ENCODE peak calls at places on chromosomes 6 and 20, in seven cellular contexts. Z is sigmoid colon, J is astrocyte of the cerebellum, E is tibial artery, S is thyroid gland, X is lower leg skin, G is colonic mucosa. N is an unnamed sample.

GRCh38 chr6:147192278-147192911 is 11.8 kb upstream of the STXBP5 start:
- DNase-seq in Z (no peak), J (no peak), E (no peak), S (no peak), X (no peak), G (no peak), N (no peak)

GRCh38 chr6:87183687-87184086 is 28.3 kb downstream of the ZNF292 start:
- DNase-seq in Z (no peak), J (peak), E (no peak), S (no peak), X (no peak), G (no peak), N (no peak)

GRCh38 chr20:53245581-53245980 is 273.4 kb downstream of the TSHZ2 start:
- DNase-seq in Z (no peak), J (no peak), E (no peak), S (no peak), X (no peak), G (no peak), N (no peak)

GRCh38 chr6:30556714-30556963 is 350 bp upstream of the GNL1 start:
- DNase-seq in Z (peak), J (no peak), E (peak), S (peak), X (no peak), G (peak), N (peak)

GRCh38 chr6:136129365-136129764 is 120.7 kb downstream of the MTFR2 start:
- DNase-seq in Z (no peak), J (no peak), E (peak), S (no peak), X (no peak), G (no peak), N (no peak)

GRCh38 chr6:166633732-166634535 is 6.9 kb upstream of the RPS6KA2 start:
- DNase-seq in Z (no peak), J (no peak), E (peak), S (no peak), X (peak), G (no peak), N (no peak)

GRCh38 chr20:32463642-32464400 is 105.7 kb downstream of the ASXL1 start:
- DNase-seq in Z (peak), J (no peak), E (no peak), S (no peak), X (no peak), G (peak), N (no peak)

GRCh38 chr6:130466052-130466743 is 100.4 kb downstream of the TMEM200A start:
- DNase-seq in Z (no peak), J (no peak), E (no peak), S (no peak), X (no peak), G (no peak), N (no peak)

GRCh38 chr6:128097019-128097418 is 196.2 kb upstream of the THEMIS start:
- DNase-seq in Z (no peak), J (no peak), E (no peak), S (no peak), X (no peak), G (no peak), N (no peak)

DNA sequence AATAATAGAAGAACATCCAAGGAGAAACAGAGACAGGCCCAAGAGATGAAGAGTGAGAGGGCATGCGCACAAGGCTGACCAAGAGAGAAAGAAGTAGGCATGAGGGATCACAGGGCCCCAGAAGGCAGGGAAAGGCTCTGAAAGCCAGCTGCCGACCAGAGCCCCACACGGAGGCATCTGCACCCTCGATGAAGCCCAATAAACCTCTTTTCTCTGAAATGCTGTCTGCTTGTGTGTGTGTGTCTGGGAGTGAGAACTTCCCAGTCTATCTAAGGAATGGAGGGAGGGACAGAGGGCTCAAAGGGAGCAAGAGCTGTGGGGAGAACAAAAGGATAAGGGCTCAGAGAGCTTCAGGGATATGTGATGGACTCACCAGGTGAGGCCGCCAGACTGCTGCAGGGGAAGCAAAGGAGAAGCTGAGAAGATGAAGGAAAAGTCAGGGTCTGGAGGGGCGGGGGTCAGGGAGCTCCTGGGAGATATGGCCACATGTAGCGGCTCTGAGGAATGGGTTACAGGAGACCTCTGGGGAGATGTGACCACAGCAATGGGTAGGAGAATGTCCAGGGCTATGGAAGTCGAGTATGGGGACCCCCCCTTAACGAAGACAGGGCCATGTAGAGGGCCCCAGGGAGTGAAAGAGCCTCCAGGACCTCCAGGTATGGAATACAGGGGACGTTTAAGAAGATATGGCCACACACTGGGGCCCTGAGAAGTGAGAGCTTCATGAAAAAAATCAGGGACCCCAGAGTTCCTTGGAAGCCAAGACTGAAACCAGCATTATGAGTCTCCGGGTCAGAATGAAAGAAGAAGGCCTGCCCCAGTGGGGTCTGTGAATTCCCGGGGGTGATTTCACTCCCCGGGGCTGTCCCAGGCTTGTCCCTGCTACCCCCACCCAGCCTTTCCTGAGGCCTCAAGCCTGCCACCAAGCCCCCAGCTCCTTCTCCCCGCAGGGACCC is 981 bp upstream of the TNF start:
- DNase-seq in Z (no peak), J (no peak), E (no peak), S (no peak), X (no peak), G (no peak), N (no peak)
- TF ChIP-seq CTCF in Z (no peak), J (no peak), E (no peak), S (no peak), X (no peak), G (no peak), N (no peak)

GRCh38 chr6:155314773-155315515 is 660 bp upstream of the TFB1M start:
- DNase-seq in Z (peak), J (peak), E (peak), S (peak), X (peak), G (no peak), N (no peak)

GRCh38 chr6:155315516-155315871 is 1.2 kb upstream of the TFB1M start:
- DNase-seq in Z (no peak), J (no peak), E (no peak), S (no peak), X (no peak), G (no peak), N (no peak)

GRCh38 chr6:155319902-155320301 is 5.6 kb upstream of the TFB1M start:
- DNase-seq in Z (no peak), J (no peak), E (no peak), S (no peak), X (no peak), G (no peak), N (no peak)

GRCh38 chr6:155316419-155316818 is 2.1 kb upstream of the TFB1M start:
- DNase-seq in Z (no peak), J (no peak), E (no peak), S (no peak), X (no peak), G (no peak), N (no peak)

DNA sequence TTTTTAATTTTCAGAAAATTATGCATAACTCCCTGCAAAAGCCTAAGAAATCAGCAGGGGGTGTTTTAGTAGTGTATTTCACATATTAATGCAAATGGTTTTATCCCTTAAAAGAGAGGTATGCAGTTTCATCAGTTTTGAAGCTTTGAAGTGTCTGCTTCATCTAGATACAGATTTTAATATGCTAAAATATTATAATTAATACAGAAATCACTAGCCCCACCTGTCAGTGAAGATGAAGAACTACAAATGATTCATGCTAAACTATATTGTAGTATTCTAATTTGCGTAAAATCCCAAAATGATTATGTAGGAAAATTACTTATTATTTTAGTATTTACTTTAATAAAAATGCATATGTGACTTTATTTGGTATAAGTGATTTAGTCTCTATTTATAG is 2.9 kb upstream of the TFB1M start:
- DNase-seq in Z (no peak), J (no peak), E (no peak), S (no peak), X (no peak), G (no peak), N (no peak)
- TF ChIP-seq CTCF in Z (no peak), J (no peak), E (no peak), S (no peak), X (no peak), G (no peak), N (peak)

GRCh38 chr6:12578751-12579150 is 137.8 kb upstream of the PHACTR1 start:
- DNase-seq in Z (no peak), J (no peak), E (no peak), S (no peak), X (no peak), G (no peak), N (no peak)

GRCh38 chr6:12576389-12576788 is 140.2 kb upstream of the PHACTR1 start:
- DNase-seq in Z (no peak), J (peak), E (no peak), S (no peak), X (no peak), G (no peak), N (no peak)

GRCh38 chr6:12577124-12577845 is 139.3 kb upstream of the PHACTR1 start:
- DNase-seq in Z (no peak), J (peak), E (no peak), S (no peak), X (no peak), G (no peak), N (no peak)

GRCh38 chr6:12580296-12580695 is 136.3 kb upstream of the PHACTR1 start:
- DNase-seq in Z (no peak), J (no peak), E (no peak), S (no peak), X (no peak), G (no peak), N (no peak)

DNA sequence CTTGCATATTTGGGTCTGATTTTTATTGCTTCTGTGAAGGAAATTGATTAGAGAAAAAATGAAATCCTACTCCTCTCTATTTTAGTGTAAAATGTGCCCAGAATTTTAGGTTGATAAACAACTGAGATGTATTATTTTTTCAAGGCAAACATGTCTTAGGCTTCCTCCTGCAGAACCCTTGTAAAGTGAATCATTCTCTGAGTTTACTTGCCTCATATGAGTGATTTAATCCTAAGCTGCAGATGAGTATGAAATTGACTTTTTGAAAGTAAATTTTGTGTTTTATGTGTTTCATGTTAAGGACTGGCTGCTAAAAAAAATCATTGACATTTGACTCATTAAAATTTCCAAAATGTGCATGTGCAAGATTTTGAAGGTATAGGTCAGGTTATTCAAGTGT is 138.5 kb upstream of the PHACTR1 start:
- DNase-seq in Z (no peak), J (no peak), E (no peak), S (no peak), X (no peak), G (no peak), N (no peak)
- TF ChIP-seq CTCF in Z (no peak), J (no peak), E (no peak), S (no peak), X (no peak), G (no peak), N (no peak)

GRCh38 chr6:79647756-79648155 is 16.6 kb downstream of the SH3BGRL2 start:
- DNase-seq in Z (no peak), J (no peak), E (no peak), S (no peak), X (no peak), G (no peak), N (no peak)

GRCh38 chr6:79649016-79649415 is 17.9 kb downstream of the SH3BGRL2 start:
- DNase-seq in Z (no peak), J (no peak), E (no peak), S (no peak), X (no peak), G (no peak), N (no peak)

GRCh38 chr6:79648315-79648714 is 17.2 kb downstream of the SH3BGRL2 start:
- DNase-seq in Z (no peak), J (no peak), E (no peak), S (no peak), X (no peak), G (peak), N (no peak)

GRCh38 chr6:79650943-79651342 is 19.8 kb downstream of the SH3BGRL2 start:
- DNase-seq in Z (no peak), J (no peak), E (no peak), S (no peak), X (no peak), G (no peak), N (no peak)

GRCh38 chr6:79646006-79646405 is 14.9 kb downstream of the SH3BGRL2 start:
- DNase-seq in Z (no peak), J (no peak), E (no peak), S (no peak), X (no peak), G (no peak), N (peak)
- TF ChIP-seq CTCF in Z (no peak), J (no peak), E (no peak), S (no peak), X (no peak), G (no peak), N (peak)

DNA sequence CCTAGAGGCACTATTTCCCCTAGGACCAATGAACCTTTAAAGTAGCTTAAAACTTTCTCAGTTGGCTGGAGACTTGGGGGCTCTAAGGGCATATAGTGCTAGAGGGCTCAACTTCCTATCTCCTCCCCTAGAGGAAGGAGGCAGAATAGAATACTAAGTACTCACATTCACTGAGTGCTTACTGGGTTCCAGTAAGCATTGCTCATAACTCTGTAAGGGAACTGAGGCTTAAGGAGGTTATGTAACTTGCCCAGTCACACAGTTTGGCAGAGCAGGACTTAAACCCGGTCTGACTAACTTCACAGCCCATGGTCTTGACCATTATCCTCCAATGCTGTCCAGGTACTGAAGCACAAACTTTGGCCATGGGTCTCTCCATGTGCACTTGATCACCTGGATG is 12.5 kb downstream of the SESN1 start:
- DNase-seq in Z (no peak), J (no peak), E (no peak), S (no peak), X (no peak), G (no peak), N (no peak)
- TF ChIP-seq CTCF in Z (no peak), J (no peak), E (peak), S (no peak), X (no peak), G (no peak), N (no peak)

GRCh38 chr20:37758332-37758731 is 64.5 kb downstream of the CTNNBL1 start:
- DNase-seq in Z (no peak), J (no peak), E (no peak), S (no peak), X (no peak), G (no peak), N (peak)
- TF ChIP-seq CTCF in Z (no peak), J (peak), E (no peak), S (no peak), X (no peak), G (no peak), N (peak)

DNA sequence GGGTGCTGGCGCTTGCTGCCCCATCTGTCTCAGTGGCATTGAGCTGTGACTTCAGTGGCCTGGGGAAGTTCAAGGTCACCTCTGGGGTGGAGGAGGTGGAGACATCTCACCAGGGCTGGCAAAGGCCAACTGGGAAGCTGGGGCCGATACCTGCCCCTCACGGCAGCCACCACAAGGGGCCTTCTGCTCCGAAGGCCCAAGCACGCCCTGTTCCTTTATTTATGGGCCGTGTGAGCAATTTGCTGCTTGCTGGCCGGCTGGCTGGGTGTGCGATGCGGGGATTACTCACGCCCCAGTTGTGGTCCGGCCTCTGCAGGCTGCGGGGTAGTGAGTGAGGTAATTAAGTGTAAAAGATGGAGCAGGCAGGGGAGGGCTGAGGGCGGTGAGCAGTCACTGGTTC is 13.2 kb upstream of the SCRT2 start:
- DNase-seq in Z (no peak), J (no peak), E (no peak), S (no peak), X (no peak), G (no peak), N (no peak)
- TF ChIP-seq CTCF in Z (no peak), J (no peak), E (no peak), S (no peak), X (no peak), G (no peak), N (no peak)